ENCODE peak calls at places on chromosomes 6 and 20, in five cellular contexts. A is CD8-positive, alpha-beta T cell; Y is tibial nerve; I is GM10248; B is fibroblast of pulmonary artery. F is an unnamed sample.

GRCh38 chr6:79538481-79538971 is 1.3 kb upstream of the LCA5 start:
- DNase-seq in I (no peak), A (no peak), Y (no peak), B (peak), F (no peak)

GRCh38 chr6:158646023-158646888 is 1.7 kb upstream of the DYNLT1 start:
- DNase-seq in A (no peak), I (no peak), Y (no peak), B (no peak), F (no peak)

GRCh38 chr6:97462944-97463343 is 179.9 kb upstream of the MMS22L start:
- DNase-seq in I (no peak), Y (no peak), A (no peak), B (no peak), F (no peak)

GRCh38 chr6:79173378-79173777 is 61.1 kb downstream of the HMGN3 start:
- DNase-seq in Y (no peak), B (no peak), I (no peak), A (no peak), F (no peak)

GRCh38 chr6:7341989-7342742 is 29.2 kb upstream of the SSR1 start:
- DNase-seq in Y (no peak), B (no peak), A (no peak), I (no peak), F (no peak)

GRCh38 chr6:26122005-26122388 is 34.8 kb downstream of the HFE start:
- DNase-seq in A (no peak), Y (no peak), I (no peak), B (no peak), F (no peak)

GRCh38 chr6:43826739-43827138 is 56.7 kb downstream of the VEGFA start:
- DNase-seq in I (no peak), B (no peak), Y (no peak), A (no peak), F (no peak)

GRCh38 chr6:157989541-157990289 is 8.1 kb downstream of the SYNJ2 start:
- DNase-seq in Y (no peak), A (no peak), B (peak), I (no peak), F (peak)

GRCh38 chr20:15851576-15852075 is 721.6 kb downstream of the KIF16B start:
- DNase-seq in Y (no peak), I (no peak), B (no peak), A (no peak), F (no peak)

GRCh38 chr6:41135062-41135832 is 18.9 kb downstream of the TREML1 start:
- DNase-seq in Y (no peak), A (no peak), I (no peak), B (no peak), F (no peak)

GRCh38 chr6:109799664-109800063 is 108.6 kb downstream of the FIG4 start:
- DNase-seq in I (no peak), Y (no peak), A (no peak), B (no peak), F (no peak)

GRCh38 chr6:135014353-135014832 is 40.2 kb downstream of the HBS1L start:
- DNase-seq in Y (no peak), A (no peak), I (peak), B (no peak), F (no peak)

GRCh38 chr6:6686176-6686575 is 97.7 kb downstream of the LY86 start:
- DNase-seq in Y (no peak), A (no peak), I (no peak), B (no peak), F (no peak)

GRCh38 chr6:117870477-117871243 is 36.4 kb upstream of the SLC35F1 start:
- DNase-seq in A (no peak), Y (no peak), B (no peak), I (no peak), F (no peak)

GRCh38 chr6:5837323-5837722 is 169.4 kb downstream of the NRN1 start:
- DNase-seq in B (no peak), A (no peak), I (no peak), Y (no peak), F (no peak)

GRCh38 chr6:112575309-112575834 is 228.2 kb downstream of the RFPL4B start:
- DNase-seq in I (no peak), Y (no peak), B (peak), A (no peak), F (no peak)

DNA sequence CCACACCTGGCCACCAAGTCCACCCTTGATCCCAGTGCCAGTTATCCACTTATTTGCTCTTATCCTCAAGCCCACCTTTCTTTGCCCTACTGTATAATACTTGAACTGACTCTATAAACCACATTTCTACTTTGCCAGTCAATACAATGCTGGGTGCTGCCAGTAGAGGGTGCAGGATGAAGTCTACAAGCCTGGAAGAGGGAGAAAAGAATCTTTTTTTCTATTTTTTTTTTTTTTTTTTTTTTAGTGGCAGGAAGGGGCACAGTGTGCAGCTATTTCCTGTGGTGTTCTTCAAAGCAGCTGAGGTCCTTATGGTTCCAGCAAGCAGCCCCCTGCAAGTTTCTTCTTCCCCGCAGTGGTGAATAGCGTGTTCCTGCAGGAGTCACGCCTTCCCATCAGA is 22.2 kb upstream of the GABRR1 start:
- DNase-seq in I (peak), Y (no peak), B (no peak), A (peak), F (no peak)
- TF ChIP-seq CTCF in I (peak), Y (peak), B (peak), A (peak), F (peak)

DNA sequence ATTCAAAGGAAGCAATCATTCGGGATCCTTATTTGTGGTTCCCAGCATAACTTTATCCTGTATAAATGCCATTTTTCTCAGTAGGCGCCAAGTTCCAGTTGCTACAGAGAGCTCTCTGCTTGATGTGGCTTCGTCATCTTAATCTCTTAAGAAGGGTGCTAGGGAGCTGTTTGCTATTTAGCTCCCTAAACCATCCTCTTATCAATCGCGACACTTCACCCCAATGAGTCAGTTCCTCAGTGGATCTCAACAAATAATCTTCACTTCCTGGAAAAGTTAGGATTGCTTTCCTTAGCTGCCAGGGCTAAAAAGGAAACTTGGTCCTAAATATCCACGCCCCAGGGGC is 1.3 kb upstream of the NKAIN2 start:
- DNase-seq in I (no peak), Y (no peak), B (no peak), A (no peak), F (no peak)
- TF ChIP-seq CTCF in I (peak), Y (no peak), B (no peak), A (no peak), F (no peak)

GRCh38 chr6:169070506-169071176 is 183.0 kb downstream of the THBS2 start:
- DNase-seq in I (no peak), Y (peak), B (peak), A (no peak), F (peak)
- TF ChIP-seq CTCF in I (no peak), Y (no peak), B (peak), A (no peak), F (peak)

GRCh38 chr20:63325021-63325471 is 32.1 kb downstream of the COL20A1 start:
- DNase-seq in Y (no peak), I (no peak), A (no peak), B (no peak), F (no peak)

GRCh38 chr20:63323298-63323820 is 30.4 kb downstream of the COL20A1 start:
- DNase-seq in Y (no peak), A (no peak), I (no peak), B (no peak), F (no peak)

GRCh38 chr20:63327229-63327745 is 33.9 kb downstream of the CHRNA4 start:
- DNase-seq in B (no peak), I (no peak), Y (no peak), A (no peak), F (no peak)

GRCh38 chr20:63326314-63327228 is 33.6 kb downstream of the COL20A1 start:
- DNase-seq in A (no peak), Y (no peak), B (no peak), I (no peak), F (no peak)

GRCh38 chr20:63325554-63326313 is 32.7 kb downstream of the COL20A1 start:
- DNase-seq in A (no peak), B (no peak), Y (no peak), I (no peak), F (no peak)
- TF ChIP-seq CTCF in A (no peak), B (no peak), Y (no peak), I (no peak), F (no peak)

GRCh38 chr6:129667034-129667433 is 42.9 kb downstream of the ARHGAP18 start:
- DNase-seq in Y (no peak), B (peak), I (no peak), A (no peak), F (no peak)
- TF ChIP-seq CTCF in Y (no peak), B (peak), I (no peak), A (no peak), F (peak)

GRCh38 chr6:108526739-108527174 is 34.0 kb upstream of the FOXO3 start:
- DNase-seq in A (no peak), Y (no peak), B (peak), I (peak), F (peak)

GRCh38 chr6:108528878-108529277 is 31.8 kb upstream of the FOXO3 start:
- DNase-seq in Y (no peak), I (no peak), A (no peak), B (no peak), F (no peak)

GRCh38 chr6:108535079-108535742 is 25.5 kb upstream of the FOXO3 start:
- DNase-seq in I (no peak), A (no peak), Y (no peak), B (no peak), F (no peak)

DNA sequence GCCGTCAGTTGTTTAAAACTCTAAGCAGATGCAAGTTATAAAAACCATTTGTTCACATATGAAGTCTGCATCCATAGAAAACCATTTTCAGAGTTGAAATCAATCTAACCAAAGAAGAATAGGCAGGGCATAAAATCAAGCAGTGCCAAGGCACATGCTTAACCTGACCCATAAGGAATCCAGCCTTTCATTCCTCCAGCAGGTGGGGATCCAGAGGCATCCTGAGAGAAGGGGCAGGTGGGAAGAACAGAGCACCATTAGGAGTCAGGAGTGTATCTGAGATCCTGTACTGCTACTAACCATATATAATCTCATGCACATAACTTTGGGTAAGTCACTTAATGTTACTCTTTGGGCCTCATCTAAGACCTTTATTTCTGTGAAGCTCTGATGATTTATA is 29.4 kb upstream of the FOXO3 start:
- DNase-seq in B (no peak), A (no peak), I (no peak), Y (no peak), F (no peak)
- TF ChIP-seq CTCF in B (no peak), A (no peak), I (no peak), Y (no peak), F (peak)

GRCh38 chr6:17705778-17706579 is 746 bp downstream of the NUP153 start:
- DNase-seq in Y (peak), I (peak), B (peak), A (peak), F (peak)
- TF ChIP-seq CTCF in Y (peak), I (peak), B (no peak), A (no peak), F (peak)

F was measured in HFFc6.